ENCODE peak calls at places on chromosomes 13 and 19, in four cellular contexts. One of them, this sample, is unnamed.
A peak's percentile ranks its signal among the peaks of the same experiment; 100 is the strongest.

GRCh38 chr13:32471187-32471922 is 43.4 kb upstream of the N4BP2L1 start:
- DNase-seq in heart right ventricle: peak; percentile 64
- DNase-seq in mesendoderm: no peak
- DNase-seq in aorta: no peak
- DNase-seq in this sample: no peak

GRCh38 chr13:94849254-94849653 is 136.9 kb upstream of the SOX21 start:
- DNase-seq in heart right ventricle: no peak
- DNase-seq in mesendoderm: no peak
- DNase-seq in aorta: no peak
- DNase-seq in this sample: no peak

GRCh38 chr13:99289674-99290337 is 17.4 kb downstream of the GPR183 start:
- DNase-seq in heart right ventricle: no peak
- DNase-seq in mesendoderm: no peak
- DNase-seq in aorta: no peak
- DNase-seq in this sample: no peak

GRCh38 chr13:51518847-51519246 is 65.4 kb upstream of the WDFY2 start:
- DNase-seq in heart right ventricle: no peak
- DNase-seq in mesendoderm: peak; percentile 32
- DNase-seq in aorta: no peak
- DNase-seq in this sample: no peak

GRCh38 chr19:46878613-46879375 is 18.0 kb downstream of the ARHGAP35 start:
- DNase-seq in heart right ventricle: no peak
- DNase-seq in mesendoderm: no peak
- DNase-seq in aorta: no peak
- DNase-seq in this sample: no peak

GRCh38 chr13:46354143-46355087 is 32.6 kb downstream of the RUBCNL start:
- DNase-seq in heart right ventricle: no peak
- DNase-seq in mesendoderm: no peak
- DNase-seq in aorta: no peak
- DNase-seq in this sample: no peak

GRCh38 chr19:45800009-45800553 is 7.4 kb upstream of the DMWD start:
- DNase-seq in heart right ventricle: no peak
- DNase-seq in mesendoderm: peak; percentile 72
- DNase-seq in aorta: peak; percentile 76
- DNase-seq in this sample: no peak

GRCh38 chr13:40562975-40563349 is 103.5 kb downstream of the FOXO1 start:
- DNase-seq in heart right ventricle: no peak
- DNase-seq in mesendoderm: no peak
- DNase-seq in aorta: no peak
- DNase-seq in this sample: no peak

GRCh38 chr19:35154535-35155406 is at the start of gene FXYD5:
- DNase-seq in heart right ventricle: peak; percentile 78
- DNase-seq in mesendoderm: peak; percentile 94
- DNase-seq in aorta: peak; percentile 91
- DNase-seq in this sample: peak; percentile 76

GRCh38 chr13:26280295-26280694 is 26.4 kb downstream of the CDK8 start:
- DNase-seq in heart right ventricle: no peak
- DNase-seq in mesendoderm: no peak
- DNase-seq in aorta: no peak
- DNase-seq in this sample: no peak

GRCh38 chr19:10061717-10062310 is 24.3 kb upstream of the SHFL start:
- DNase-seq in heart right ventricle: no peak
- DNase-seq in mesendoderm: no peak
- DNase-seq in aorta: no peak
- DNase-seq in this sample: no peak

GRCh38 chr13:110396913-110397379 is 89.9 kb downstream of the COL4A2 start:
- DNase-seq in heart right ventricle: peak; percentile 83
- DNase-seq in mesendoderm: no peak
- DNase-seq in aorta: peak; percentile 94
- DNase-seq in this sample: peak; percentile 98

GRCh38 chr13:79679334-79679733 is 198.4 kb downstream of the NDFIP2 start:
- DNase-seq in heart right ventricle: peak; percentile 77
- DNase-seq in mesendoderm: peak; percentile 84
- DNase-seq in aorta: peak; percentile 82
- DNase-seq in this sample: peak; percentile 73

GRCh38 chr13:49062297-49062896 is 86.7 kb downstream of the FNDC3A start:
- DNase-seq in heart right ventricle: no peak
- DNase-seq in mesendoderm: no peak
- DNase-seq in aorta: no peak
- DNase-seq in this sample: no peak

GRCh38 chr19:5817218-5817617 is 12.4 kb downstream of the NRTN start:
- DNase-seq in heart right ventricle: no peak
- DNase-seq in mesendoderm: no peak
- DNase-seq in aorta: no peak
- DNase-seq in this sample: no peak

GRCh38 chr19:12272386-12272785 is 22.3 kb downstream of the ZNF44 start:
- DNase-seq in heart right ventricle: no peak
- DNase-seq in mesendoderm: peak; percentile 5
- DNase-seq in aorta: no peak
- DNase-seq in this sample: no peak

GRCh38 chr13:99322297-99323103 is 15.3 kb upstream of the GPR183 start:
- DNase-seq in heart right ventricle: no peak
- DNase-seq in mesendoderm: peak; percentile 37
- DNase-seq in aorta: no peak
- DNase-seq in this sample: no peak

GRCh38 chr13:72820898-72821279 is 39.0 kb downstream of the PIBF1 start:
- DNase-seq in heart right ventricle: no peak
- DNase-seq in mesendoderm: peak; percentile 92
- DNase-seq in aorta: no peak
- DNase-seq in this sample: no peak

GRCh38 chr13:99370476-99371272 is 63.5 kb upstream of the GPR183 start:
- DNase-seq in heart right ventricle: no peak
- DNase-seq in mesendoderm: no peak
- DNase-seq in aorta: no peak
- DNase-seq in this sample: no peak

GRCh38 chr19:42092350-42092749 is 16.4 kb downstream of the ZNF574 start:
- DNase-seq in heart right ventricle: no peak
- DNase-seq in mesendoderm: peak; percentile 40
- DNase-seq in aorta: no peak
- DNase-seq in this sample: no peak

GRCh38 chr19:38730731-38731589 is 13.3 kb downstream of the CAPN12 start:
- DNase-seq in heart right ventricle: no peak
- DNase-seq in mesendoderm: no peak
- DNase-seq in aorta: peak; percentile 68
- DNase-seq in this sample: peak; percentile 62

GRCh38 chr19:38684078-38684861 is 36.8 kb downstream of the ACTN4 start:
- DNase-seq in heart right ventricle: no peak
- DNase-seq in mesendoderm: peak; percentile 45
- DNase-seq in aorta: peak; percentile 89
- DNase-seq in this sample: peak; percentile 94

GRCh38 chr13:111449041-111449440 is 128.6 kb downstream of the TEX29 start:
- DNase-seq in heart right ventricle: no peak
- DNase-seq in mesendoderm: no peak
- DNase-seq in aorta: no peak
- DNase-seq in this sample: no peak

GRCh38 chr13:50617134-50617721 is 226.3 kb downstream of the DLEU7 start:
- DNase-seq in heart right ventricle: no peak
- DNase-seq in mesendoderm: no peak
- DNase-seq in aorta: no peak
- DNase-seq in this sample: no peak

GRCh38 chr19:4986471-4986888 is 17.6 kb downstream of the KDM4B start:
- DNase-seq in heart right ventricle: no peak
- DNase-seq in mesendoderm: no peak
- DNase-seq in aorta: no peak
- DNase-seq in this sample: no peak

GRCh38 chr19:41192574-41193419 is at the start of gene CYP2S1:
- DNase-seq in heart right ventricle: no peak
- DNase-seq in mesendoderm: peak; percentile 87
- DNase-seq in aorta: no peak
- DNase-seq in this sample: no peak

GRCh38 chr13:114248011-114248410 is 13.3 kb downstream of the CDC16 start:
- DNase-seq in heart right ventricle: no peak
- DNase-seq in mesendoderm: no peak
- DNase-seq in aorta: no peak
- DNase-seq in this sample: no peak

GRCh38 chr13:40476175-40476958 is 190.1 kb downstream of the FOXO1 start:
- DNase-seq in heart right ventricle: no peak
- DNase-seq in mesendoderm: no peak
- DNase-seq in aorta: no peak
- DNase-seq in this sample: no peak

GRCh38 chr19:34431681-34432402 is 3.7 kb downstream of the UBA2 start:
- DNase-seq in heart right ventricle: no peak
- DNase-seq in mesendoderm: no peak
- DNase-seq in aorta: no peak
- DNase-seq in this sample: no peak

GRCh38 chr19:43699506-43700367 is 16.1 kb upstream of the IRGC start:
- DNase-seq in heart right ventricle: peak; percentile 31
- DNase-seq in mesendoderm: peak; percentile 75
- DNase-seq in aorta: peak; percentile 81
- DNase-seq in this sample: no peak

GRCh38 chr13:96053003-96053703 is at the start of gene UGGT2:
- DNase-seq in heart right ventricle: peak; percentile 94
- DNase-seq in mesendoderm: peak; percentile 89
- DNase-seq in aorta: peak; percentile 99
- DNase-seq in this sample: peak; percentile 92

GRCh38 chr19:20247016-20247683 is 80.1 kb downstream of the ZNF486 start:
- DNase-seq in heart right ventricle: peak; percentile 11
- DNase-seq in mesendoderm: peak; percentile 82
- DNase-seq in aorta: no peak
- DNase-seq in this sample: no peak

GRCh38 chr19:23896912-23897311 is 17.8 kb upstream of the ZNF726 start:
- DNase-seq in heart right ventricle: no peak
- DNase-seq in mesendoderm: no peak
- DNase-seq in aorta: no peak
- DNase-seq in this sample: no peak

GRCh38 chr19:44476559-44477408 is 23.5 kb downstream of the ZNF180 start:
- DNase-seq in heart right ventricle: no peak
- DNase-seq in mesendoderm: peak; percentile 55
- DNase-seq in aorta: no peak
- DNase-seq in this sample: no peak

GRCh38 chr19:56113071-56113632 is 7.9 kb downstream of the ZNF787 start:
- DNase-seq in heart right ventricle: no peak
- DNase-seq in mesendoderm: no peak
- DNase-seq in aorta: no peak
- DNase-seq in this sample: no peak

GRCh38 chr19:56116606-56117005 is 4.5 kb downstream of the ZNF787 start:
- DNase-seq in heart right ventricle: no peak
- DNase-seq in mesendoderm: no peak
- DNase-seq in aorta: no peak
- DNase-seq in this sample: no peak

GRCh38 chr19:56115490-56115889 is 5.6 kb downstream of the ZNF787 start:
- DNase-seq in heart right ventricle: no peak
- DNase-seq in mesendoderm: no peak
- DNase-seq in aorta: no peak
- DNase-seq in this sample: no peak

GRCh38 chr19:56114051-56114694 is 6.9 kb downstream of the ZNF787 start:
- DNase-seq in heart right ventricle: no peak
- DNase-seq in mesendoderm: no peak
- DNase-seq in aorta: no peak
- DNase-seq in this sample: no peak

GRCh38 chr19:56114711-56115110 is 6.4 kb downstream of the ZNF787 start:
- DNase-seq in heart right ventricle: no peak
- DNase-seq in mesendoderm: no peak
- DNase-seq in aorta: no peak
- DNase-seq in this sample: no peak
- H3K4me1 ChIP-seq in heart right ventricle: peaks cover 87% of the 10 kb centered on the region
- H3K4me1 ChIP-seq in mesendoderm: peaks cover 6% of the 10 kb centered on the region
- H3K4me1 ChIP-seq in aorta: no peaks in the 10 kb centered on the region
- H3K4me1 ChIP-seq in this sample: peaks cover 81% of the 10 kb centered on the region

GRCh38 chr13:20197361-20197834 is 4.7 kb upstream of the GJB2 start:
- DNase-seq in heart right ventricle: no peak
- DNase-seq in mesendoderm: peak; percentile 37
- DNase-seq in aorta: no peak
- DNase-seq in this sample: no peak

GRCh38 chr13:20193142-20193923 is 595 bp upstream of the GJB2 start:
- DNase-seq in heart right ventricle: no peak
- DNase-seq in mesendoderm: no peak
- DNase-seq in aorta: no peak
- DNase-seq in this sample: no peak

GRCh38 chr13:20193924-20194631 is 1.3 kb upstream of the GJB2 start:
- DNase-seq in heart right ventricle: no peak
- DNase-seq in mesendoderm: no peak
- DNase-seq in aorta: no peak
- DNase-seq in this sample: no peak

GRCh38 chr13:20198781-20199180 is 6.0 kb upstream of the GJB2 start:
- DNase-seq in heart right ventricle: no peak
- DNase-seq in mesendoderm: no peak
- DNase-seq in aorta: no peak
- DNase-seq in this sample: no peak

GRCh38 chr13:20195846-20196245 is 3.1 kb upstream of the GJB2 start:
- DNase-seq in heart right ventricle: no peak
- DNase-seq in mesendoderm: no peak
- DNase-seq in aorta: no peak
- DNase-seq in this sample: no peak
- H3K27ac ChIP-seq in heart right ventricle: no peak overlapping the region
- H3K27ac ChIP-seq in mesendoderm: no peak overlapping the region
- H3K27ac ChIP-seq in aorta: no peak overlapping the region
- H3K27ac ChIP-seq in this sample: no peak overlapping the region

GRCh38 chr19:21326169-21326568 is 3.0 kb downstream of the ZNF708 start:
- DNase-seq in heart right ventricle: no peak
- DNase-seq in mesendoderm: no peak
- DNase-seq in aorta: no peak
- DNase-seq in this sample: no peak

GRCh38 chr19:21323000-21323399 is 6.2 kb downstream of the ZNF708 start:
- DNase-seq in heart right ventricle: no peak
- DNase-seq in mesendoderm: no peak
- DNase-seq in aorta: no peak
- DNase-seq in this sample: no peak

GRCh38 chr19:21322528-21322927 is 6.7 kb downstream of the ZNF708 start:
- DNase-seq in heart right ventricle: peak; percentile 16
- DNase-seq in mesendoderm: no peak
- DNase-seq in aorta: no peak
- DNase-seq in this sample: no peak

GRCh38 chr19:21321134-21321533 is 8.1 kb downstream of the ZNF708 start:
- DNase-seq in heart right ventricle: no peak
- DNase-seq in mesendoderm: no peak
- DNase-seq in aorta: no peak
- DNase-seq in this sample: no peak

GRCh38 chr19:21321996-21322395 is 7.2 kb downstream of the ZNF708 start:
- DNase-seq in heart right ventricle: no peak
- DNase-seq in mesendoderm: peak; percentile 8
- DNase-seq in aorta: no peak
- DNase-seq in this sample: no peak
- H3K4me1 ChIP-seq in heart right ventricle: no peaks in the 10 kb centered on the region
- H3K4me1 ChIP-seq in mesendoderm: peaks cover 3% of the 10 kb centered on the region
- H3K4me1 ChIP-seq in aorta: no peaks in the 10 kb centered on the region
- H3K4me1 ChIP-seq in this sample: peaks cover 5% of the 10 kb centered on the region

GRCh38 chr19:15246198-15246481 is 13.9 kb upstream of the EPHX3 start:
- DNase-seq in heart right ventricle: no peak
- DNase-seq in mesendoderm: no peak
- DNase-seq in aorta: no peak
- DNase-seq in this sample: no peak
- H3K27ac ChIP-seq in heart right ventricle: peak overlapping the region; percentile 93
- H3K27ac ChIP-seq in mesendoderm: no peak overlapping the region
- H3K27ac ChIP-seq in aorta: peak overlapping the region; percentile 59
- H3K27ac ChIP-seq in this sample: peak overlapping the region; percentile 98

This sample was measured in tibial artery.